ENCODE peak calls at places on chromosomes 3 and 15, in five cellular contexts. V is H1, A is HCT116, U is psoas muscle, Z is sigmoid colon. C is an unnamed sample.

GRCh38 chr15:57321973-57322601 is 54.2 kb upstream of the CGNL1 start:
- DNase-seq in Z (no peak), U (no peak), A (no peak), V (no peak), C (no peak)

GRCh38 chr3:130609580-130609979 is 92.6 kb downstream of the COL6A6 start:
- DNase-seq in U (no peak), V (no peak), Z (no peak), A (no peak), C (no peak)

GRCh38 chr3:115766587-115767492 is 143.5 kb downstream of the GAP43 start:
- DNase-seq in A (no peak), Z (no peak), U (no peak), V (no peak), C (no peak)

GRCh38 chr3:124764746-124765145 is 34.5 kb downstream of the UMPS start:
- DNase-seq in A (no peak), U (no peak), V (no peak), Z (no peak), C (no peak)

GRCh38 chr3:64214002-64214696 is 11.1 kb downstream of the PRICKLE2 start:
- DNase-seq in V (no peak), Z (peak; percentile 90), U (peak; percentile 74), A (no peak), C (peak; percentile 89)

GRCh38 chr3:42262525-42262924 is 3.5 kb downstream of the CCK start:
- DNase-seq in V (no peak), Z (no peak), A (peak; percentile 13), U (no peak), C (no peak)

GRCh38 chr3:190205739-190206138 is 85.0 kb upstream of the P3H2 start:
- DNase-seq in Z (no peak), V (no peak), U (no peak), A (no peak), C (no peak)

GRCh38 chr3:61250784-61251173 is 473 bp downstream of the FHIT start:
- DNase-seq in Z (peak; percentile 69), U (peak; percentile 38), V (no peak), A (peak; percentile 34), C (no peak)

GRCh38 chr3:46987485-46988401 is 8.3 kb downstream of the NBEAL2 start:
- DNase-seq in Z (no peak), V (no peak), U (peak; percentile 67), A (no peak), C (no peak)

GRCh38 chr3:149566296-149566945 is 91.4 kb downstream of the WWTR1 start:
- DNase-seq in Z (no peak), U (no peak), A (no peak), V (no peak), C (no peak)

GRCh38 chr3:116340680-116341216 is 104.5 kb downstream of the LSAMP start:
- DNase-seq in U (no peak), A (no peak), Z (no peak), V (no peak), C (no peak)

GRCh38 chr3:69282191-69282590 is 103.7 kb downstream of the FRMD4B start:
- DNase-seq in V (no peak), A (no peak), U (no peak), Z (no peak), C (no peak)

GRCh38 chr15:66849746-66850077 is 147.7 kb downstream of the SMAD6 start:
- DNase-seq in V (no peak), U (no peak), A (no peak), Z (no peak), C (no peak)

GRCh38 chr3:72086051-72086711 is 301.2 kb upstream of the PROK2 start:
- DNase-seq in Z (no peak), U (no peak), A (no peak), V (no peak), C (no peak)

GRCh38 chr15:27783668-27784067 is 315.4 kb downstream of the OCA2 start:
- DNase-seq in U (no peak), V (no peak), A (no peak), Z (no peak), C (no peak)

GRCh38 chr3:109731639-109732473 is 394.5 kb upstream of the DPPA4 start:
- DNase-seq in V (no peak), Z (no peak), U (no peak), A (peak; percentile 29), C (no peak)

GRCh38 chr15:22888120-22888859 is 49.8 kb downstream of the NIPA2 start:
- DNase-seq in U (no peak), Z (no peak), A (no peak), V (no peak), C (no peak)

GRCh38 chr3:195870442-195870841 is 37.9 kb downstream of the TNK2 start:
- DNase-seq in U (no peak), Z (no peak), A (no peak), V (no peak), C (no peak)

GRCh38 chr15:40308844-40309189 is 1.1 kb upstream of the PLCB2 start:
- DNase-seq in U (no peak), A (no peak), V (no peak), Z (peak; percentile 70), C (no peak)

GRCh38 chr15:91308209-91308608 is 208.2 kb downstream of the SV2B start:
- DNase-seq in A (no peak), U (no peak), Z (no peak), V (no peak), C (no peak)

GRCh38 chr3:195893516-195893915 is 14.8 kb downstream of the TNK2 start:
- DNase-seq in A (no peak), U (peak; percentile 36), Z (no peak), V (no peak), C (no peak)

GRCh38 chr3:38543602-38544001 is 47.5 kb downstream of the EXOG start:
- DNase-seq in U (peak; percentile 73), A (no peak), Z (no peak), V (no peak), C (peak; percentile 31)

GRCh38 chr3:114660808-114661207 is 367.0 kb downstream of the TIGIT start:
- DNase-seq in V (no peak), U (no peak), Z (no peak), A (no peak), C (no peak)

GRCh38 chr3:114664006-114664405 is 370.2 kb downstream of the TIGIT start:
- DNase-seq in A (no peak), Z (no peak), V (no peak), U (no peak), C (no peak)

GRCh38 chr3:114660124-114660523 is 366.3 kb downstream of the TIGIT start:
- DNase-seq in A (no peak), Z (no peak), U (no peak), V (no peak), C (no peak)

DNA sequence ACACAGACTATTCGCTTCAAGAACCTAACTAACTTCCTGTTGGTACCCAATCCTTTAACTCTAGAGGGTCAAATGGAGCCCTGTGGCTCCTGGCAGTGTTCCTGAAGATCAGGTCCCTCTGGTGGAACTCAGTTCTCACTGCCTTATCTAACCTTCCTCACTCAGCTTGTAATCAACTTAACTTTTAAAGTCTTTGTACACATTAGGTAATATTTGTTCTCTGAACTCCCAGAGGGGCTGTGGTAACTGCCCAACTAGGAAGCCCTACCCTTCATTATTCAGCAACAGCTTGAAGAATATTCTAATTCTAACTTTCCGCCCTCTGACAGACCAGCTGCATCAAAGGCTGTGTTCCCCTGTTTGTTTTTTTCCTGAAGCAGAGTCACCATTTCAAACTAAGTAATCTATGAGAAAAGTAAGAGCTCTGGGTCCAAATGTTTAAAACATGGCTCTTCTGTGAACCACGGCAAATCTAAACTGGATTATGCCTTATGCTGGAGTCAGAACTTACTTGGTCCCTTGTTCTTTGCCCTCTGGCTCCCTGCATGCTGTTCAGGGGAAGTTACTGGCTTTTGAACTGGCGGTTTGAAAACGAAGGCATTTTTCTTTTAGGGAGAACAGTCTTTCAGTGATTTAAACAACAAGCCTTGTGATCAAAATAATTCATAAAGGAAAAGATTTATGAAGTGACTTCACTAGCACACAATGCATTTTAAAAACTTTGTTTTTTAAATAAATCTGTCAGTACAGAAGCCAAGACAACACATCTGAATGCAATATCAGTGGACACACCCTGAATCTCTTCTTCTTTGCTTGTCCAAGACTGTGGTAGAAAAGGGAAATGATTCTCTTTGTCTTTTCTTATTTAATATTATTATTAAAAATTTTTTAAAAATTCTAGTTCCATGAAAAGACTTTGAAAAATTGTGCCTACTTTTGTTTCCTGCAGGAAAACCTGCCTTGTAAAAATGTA is 365.6 kb downstream of the TIGIT start:
- DNase-seq in V (no peak), Z (no peak), A (no peak), U (peak; percentile 6), C (no peak)
- TF ChIP-seq CTCF in V (no peak), Z (no peak), A (no peak), U (no peak), C (no peak)

GRCh38 chr3:143668385-143668784 is 179.9 kb downstream of the SLC9A9 start:
- DNase-seq in A (no peak), U (no peak), V (no peak), Z (no peak), C (no peak)

GRCh38 chr3:143668924-143669790 is 179.1 kb downstream of the SLC9A9 start:
- DNase-seq in A (no peak), Z (no peak), U (no peak), V (no peak), C (no peak)

GRCh38 chr3:143672396-143673165 is 175.7 kb downstream of the SLC9A9 start:
- DNase-seq in U (no peak), V (no peak), A (no peak), Z (no peak), C (no peak)

GRCh38 chr3:143674100-143674968 is 173.9 kb downstream of the SLC9A9 start:
- DNase-seq in V (peak; percentile 3), U (peak; percentile 42), Z (peak; percentile 84), A (peak; percentile 65), C (peak; percentile 75)

GRCh38 chr3:143671641-143672040 is 176.6 kb downstream of the SLC9A9 start:
- DNase-seq in A (no peak), Z (no peak), V (no peak), U (no peak), C (no peak)
- H3K27ac ChIP-seq in A (no peak overlapping the region), Z (no peak overlapping the region), V (no peak overlapping the region), U (no peak overlapping the region), C (no peak overlapping the region)

DNA sequence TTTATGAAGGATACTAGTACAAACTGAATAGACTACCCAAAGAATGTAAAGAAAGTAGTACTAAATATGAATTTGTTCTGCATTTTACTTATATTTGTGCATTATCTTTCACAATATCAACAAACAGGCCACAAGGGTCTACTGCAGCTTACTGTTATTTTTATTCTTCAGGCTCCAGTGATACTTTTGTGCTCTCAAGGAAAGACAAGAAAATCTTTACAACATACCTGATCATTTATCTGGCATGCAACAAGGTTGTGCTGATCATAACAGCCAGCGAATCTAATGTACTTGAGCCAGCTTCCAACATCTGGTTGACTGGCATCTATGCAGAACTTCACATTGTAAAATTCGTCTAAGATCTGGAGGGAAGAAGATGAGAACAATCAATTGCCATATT is 520.0 kb downstream of the MECOM start:
- DNase-seq in A (no peak), V (no peak), Z (no peak), U (no peak), C (no peak)
- H3K4me3 ChIP-seq in A (no peak overlapping the region), V (no peak overlapping the region), Z (no peak overlapping the region), U (peak overlapping the region; percentile 67), C (peak overlapping the region; percentile 4)

DNA sequence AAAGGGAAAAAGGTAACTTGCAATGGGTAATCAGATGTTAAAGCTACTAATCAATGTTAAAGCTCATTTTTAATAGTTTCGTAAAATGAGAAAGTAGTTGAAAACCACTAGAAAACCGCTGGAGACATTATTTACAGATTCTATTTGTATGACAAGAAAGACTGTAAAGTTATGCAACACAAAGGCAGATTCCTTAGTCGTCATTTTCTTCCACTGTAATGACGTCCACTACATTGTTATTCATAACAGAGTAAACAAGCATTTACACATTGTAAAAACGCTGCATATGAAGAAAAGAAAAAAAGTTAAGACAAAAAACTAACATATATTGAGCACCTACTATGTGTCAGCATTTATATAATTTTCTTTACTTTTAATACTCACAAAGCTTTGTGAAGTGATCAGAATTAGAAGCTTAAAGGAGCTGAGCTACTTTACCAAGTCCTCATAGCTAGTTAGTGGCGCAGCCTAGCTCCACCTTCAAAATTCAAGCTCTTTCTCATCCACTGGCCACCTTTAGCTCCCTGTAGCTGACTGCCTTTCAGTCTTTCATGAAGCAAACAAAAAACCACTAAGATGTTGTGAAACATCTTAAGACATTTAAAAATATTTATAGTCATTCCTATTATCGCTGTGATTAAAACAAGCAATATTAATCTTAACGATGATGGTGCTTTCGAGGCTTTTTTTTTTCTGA is 100.1 kb upstream of the CDIN1 start:
- DNase-seq in U (no peak), V (no peak), A (no peak), Z (no peak), C (no peak)
- TF ChIP-seq CTCF in U (no peak), V (no peak), A (no peak), Z (no peak), C (no peak)